ENCODE peak calls at places on chromosomes 4 and X, in four cellular contexts. Q is SJSA1; K is CD4-positive, CD25-positive, alpha-beta regulatory T cell; M is breast epithelium. X is an unnamed sample.

GRCh38 chrX:154449618-154450017 is 5.7 kb downstream of the FAM50A start:
- DNase-seq in Q (no peak), K (no peak), M (no peak), X (no peak)

GRCh38 chr4:163111588-163111987 is 55.1 kb downstream of the NAF1 start:
- DNase-seq in Q (no peak), K (no peak), M (no peak), X (peak)

GRCh38 chrX:104112326-104112951 is at the start of gene ZCCHC18:
- DNase-seq in Q (peak), K (peak), M (no peak), X (no peak)

GRCh38 chrX:11757729-11758399 is at the start of gene MSL3:
- DNase-seq in Q (peak), K (peak), M (peak), X (peak)

GRCh38 chr4:154158756-154159155 is 332.8 kb downstream of the DCHS2 start:
- DNase-seq in Q (no peak), K (no peak), M (no peak), X (no peak)

GRCh38 chrX:20412871-20413486 is 146.3 kb upstream of the RPS6KA3 start:
- DNase-seq in Q (no peak), K (peak), M (no peak), X (peak)

GRCh38 chr4:8818063-8818881 is 53.4 kb downstream of the HMX1 start:
- DNase-seq in Q (peak), K (no peak), M (peak), X (no peak)

GRCh38 chr4:103002551-103002950 is 17.0 kb downstream of the SLC9B1 start:
- DNase-seq in Q (no peak), K (no peak), M (no peak), X (no peak)

GRCh38 chr4:72031868-72032619 is at the start of gene NPFFR2:
- DNase-seq in Q (no peak), K (no peak), M (no peak), X (no peak)

GRCh38 chr4:39043697-39044363 is 11.6 kb upstream of the TMEM156 start:
- DNase-seq in Q (no peak), K (no peak), M (no peak), X (no peak)

GRCh38 chr4:168856312-168856711 is 153.7 kb downstream of the CBR4 start:
- DNase-seq in Q (peak), K (no peak), M (no peak), X (no peak)

GRCh38 chr4:56674984-56675383 is 6.1 kb downstream of the HOPX start:
- DNase-seq in Q (no peak), K (no peak), M (no peak), X (no peak)

GRCh38 chr4:11497212-11497806 is 68.6 kb upstream of the HS3ST1 start:
- DNase-seq in Q (no peak), K (no peak), M (no peak), X (no peak)

GRCh38 chrX:17986440-17986839 is 125.3 kb upstream of the RAI2 start:
- DNase-seq in Q (no peak), K (no peak), M (no peak), X (no peak)

GRCh38 chr4:52914051-52914605 is 52.0 kb downstream of the RASL11B start:
- DNase-seq in Q (no peak), K (no peak), M (no peak), X (no peak)

GRCh38 chr4:121025540-121025939 is 46.8 kb downstream of the NDNF start:
- DNase-seq in Q (no peak), K (no peak), M (no peak), X (no peak)

GRCh38 chr4:7863911-7864681 is 75.6 kb downstream of the AFAP1 start:
- DNase-seq in Q (no peak), K (no peak), M (no peak), X (peak)

GRCh38 chrX:102917801-102918200 is 19.3 kb upstream of the RAB40AL start:
- DNase-seq in Q (no peak), K (no peak), M (no peak), X (no peak)

GRCh38 chr4:41448935-41449334 is 89.0 kb upstream of the LIMCH1 start:
- DNase-seq in Q (no peak), K (no peak), M (no peak), X (no peak)

GRCh38 chr4:58303456-58303855 is 1193.3 kb upstream of the IGFBP7 start:
- DNase-seq in Q (no peak), K (no peak), M (no peak), X (no peak)

GRCh38 chr4:138404801-138405200 is 162.7 kb upstream of the SLC7A11 start:
- DNase-seq in Q (no peak), K (no peak), M (no peak), X (no peak)

GRCh38 chr4:69742596-69742995 is 17.8 kb downstream of the SULT1B1 start:
- DNase-seq in Q (no peak), K (no peak), M (no peak), X (no peak)

GRCh38 chrX:153905481-153906095 is 1.1 kb downstream of the AVPR2 start:
- DNase-seq in Q (no peak), K (no peak), M (no peak), X (no peak)

GRCh38 chrX:153828723-153829548 is 1.4 kb downstream of the PDZD4 start:
- DNase-seq in Q (no peak), K (no peak), M (no peak), X (no peak)

GRCh38 chrX:108737754-108738153 is 1.4 kb upstream of the IRS4 start:
- DNase-seq in Q (no peak), K (no peak), M (no peak), X (no peak)

GRCh38 chr4:90419124-90419711 is 292.0 kb downstream of the CCSER1 start:
- DNase-seq in Q (no peak), K (no peak), M (no peak), X (peak)

GRCh38 chr4:142913461-142914030 is 67.4 kb upstream of the INPP4B start:
- DNase-seq in Q (no peak), K (no peak), M (no peak), X (no peak)

GRCh38 chrX:54248309-54248708 is 65.3 kb upstream of the FAM120C start:
- DNase-seq in Q (no peak), K (no peak), M (no peak), X (peak)

GRCh38 chr4:3442959-3443749 is 1.4 kb downstream of the HGFAC start:
- DNase-seq in Q (no peak), K (peak), M (no peak), X (peak)

GRCh38 chrX:71221145-71221544 is 1.9 kb upstream of the GJB1 start:
- DNase-seq in Q (peak), K (no peak), M (no peak), X (no peak)

GRCh38 chr4:161160718-161161117 is 1003.1 kb downstream of the FSTL5 start:
- DNase-seq in Q (no peak), K (no peak), M (no peak), X (no peak)

GRCh38 chrX:8731579-8732395 is at the start of gene ANOS1:
- DNase-seq in Q (peak), K (no peak), M (peak), X (no peak)

GRCh38 chr4:159158989-159159388 is 56.1 kb downstream of the RAPGEF2 start:
- DNase-seq in Q (no peak), K (no peak), M (no peak), X (no peak)

GRCh38 chr4:154329939-154330338 is 161.7 kb downstream of the DCHS2 start:
- DNase-seq in Q (no peak), K (no peak), M (no peak), X (no peak)

GRCh38 chr4:186920486-186920885 is 196.8 kb upstream of the FAT1 start:
- DNase-seq in Q (no peak), K (no peak), M (no peak), X (no peak)

GRCh38 chr4:138576684-138577083 is 334.5 kb upstream of the SLC7A11 start:
- DNase-seq in Q (no peak), K (no peak), M (no peak), X (no peak)

GRCh38 chr4:2064276-2064991 is 5.3 kb downstream of the NAT8L start:
- DNase-seq in Q (no peak), K (no peak), M (no peak), X (no peak)

GRCh38 chrX:39258331-39258730 is 457.1 kb downstream of the MID1IP1 start:
- DNase-seq in Q (no peak), K (no peak), M (no peak), X (no peak)

GRCh38 chr4:155582031-155582430 is 84.6 kb upstream of the GUCY1A1 start:
- DNase-seq in Q (no peak), K (no peak), M (no peak), X (no peak)

X was measured in Jurkat, Clone E6-1.